ENCODE peak calls at places on chromosomes 7 and 10, in ten cellular contexts. A is NCI-H1694 treated with DMSO at 0.1 percent for 48 hours; F is hepatic stellate cell; U is RWPE1; E is fibroblast of lung; Q is H9; Y is B cell; K is COLO829; N is stimulated activated CD4-positive, alpha-beta T cell treated with anti-CD3 and anti-CD28 coated beads, TNF-alpha, amount 100 ng/mL, for 24 hours; D is T-cell. W is an unnamed sample.

GRCh38 chr10:132574783-132575319 is 37.3 kb downstream of the INPP5A start:
- DNase-seq in D (no peak), U (no peak), Y (peak; percentile 14), A (no peak), N (no peak), K (no peak), E (peak; percentile 66), F (peak; percentile 77), Q (peak; percentile 65), W (peak; percentile 76)

GRCh38 chr10:13891542-13892431 is 305.0 kb downstream of the PRPF18 start:
- DNase-seq in F (peak; percentile 27), A (no peak), U (peak; percentile 11), Y (peak; percentile 51), E (peak; percentile 28), D (no peak), K (no peak), Q (no peak), N (no peak), W (peak; percentile 75)

GRCh38 chr7:2821161-2821841 is 22.8 kb downstream of the GNA12 start:
- DNase-seq in F (peak; percentile 43), E (peak; percentile 91), A (no peak), U (peak; percentile 77), N (no peak), Y (peak; percentile 69), D (no peak), Q (peak; percentile 77), K (no peak), W (peak; percentile 76)

GRCh38 chr7:519429-519973 is at the start of gene PDGFA:
- DNase-seq in E (peak; percentile 68), D (no peak), F (peak; percentile 63), U (no peak), N (no peak), K (no peak), A (no peak), Q (no peak), Y (no peak), W (no peak)

GRCh38 chr10:80739328-80739727 is 201.6 kb downstream of the SH2D4B start:
- DNase-seq in F (no peak), Y (no peak), N (no peak), K (no peak), U (no peak), A (no peak), D (no peak), E (no peak), Q (no peak), W (no peak)

GRCh38 chr7:99143853-99144672 is at the start of gene SMURF1:
- DNase-seq in U (peak; percentile 65), D (peak; percentile 47), F (peak; percentile 62), N (peak; percentile 43), Q (peak; percentile 61), E (peak; percentile 64), A (peak; percentile 38), K (no peak), Y (peak; percentile 90), W (peak; percentile 80)

GRCh38 chr7:92831716-92832622 is 4.4 kb downstream of the CDK6 start:
- DNase-seq in Y (peak; percentile 6), E (peak; percentile 95), N (no peak), A (no peak), D (no peak), U (peak; percentile 28), Q (no peak), K (no peak), F (peak; percentile 64), W (no peak)

GRCh38 chr7:38932509-38933168 is 23.6 kb upstream of the VPS41 start:
- DNase-seq in F (peak; percentile 4), E (peak; percentile 18), U (peak; percentile 34), A (peak; percentile 39), Q (peak; percentile 72), K (peak; percentile 60), Y (peak; percentile 52), D (peak; percentile 9), N (no peak), W (peak; percentile 90)

GRCh38 chr10:123766012-123766411 is 99.9 kb downstream of the GPR26 start:
- DNase-seq in N (no peak), E (no peak), U (no peak), A (no peak), F (no peak), Q (no peak), Y (no peak), K (no peak), D (no peak), W (no peak)

GRCh38 chr10:43090664-43091063 is 13.8 kb downstream of the RET start:
- DNase-seq in U (no peak), Q (no peak), E (no peak), Y (no peak), A (no peak), K (no peak), D (no peak), F (no peak), N (no peak), W (no peak)

GRCh38 chr7:92645114-92645497 is 54.9 kb upstream of the FAM133B start:
- DNase-seq in K (no peak), A (no peak), Y (no peak), N (no peak), D (no peak), F (no peak), U (no peak), E (peak; percentile 43), Q (no peak), W (no peak)

GRCh38 chr7:23347682-23348180 is 48.6 kb downstream of the MALSU1 start:
- DNase-seq in E (peak; percentile 89), Y (no peak), U (peak; percentile 85), N (no peak), A (no peak), D (no peak), K (peak; percentile 95), Q (no peak), F (peak; percentile 49), W (no peak)

GRCh38 chr7:77320161-77320560 is 96.0 kb downstream of the GSAP start:
- DNase-seq in U (no peak), Q (no peak), Y (no peak), K (no peak), N (no peak), D (no peak), A (no peak), E (no peak), F (no peak), W (no peak)

GRCh38 chr7:133207687-133208086 is 45.2 kb upstream of the EXOC4 start:
- DNase-seq in K (no peak), Y (no peak), D (no peak), F (no peak), Q (no peak), U (no peak), N (no peak), E (no peak), A (no peak), W (no peak)

GRCh38 chr7:15007507-15007906 is 105.0 kb upstream of the DGKB start:
- DNase-seq in A (no peak), Q (peak; percentile 68), N (no peak), D (no peak), U (no peak), K (no peak), E (no peak), Y (no peak), F (no peak), W (peak; percentile 78)

GRCh38 chr10:15780353-15781135 is 60.8 kb upstream of the ITGA8 start:
- DNase-seq in Y (no peak), N (no peak), K (no peak), A (no peak), U (no peak), D (no peak), Q (no peak), E (peak; percentile 27), F (no peak), W (no peak)

GRCh38 chr10:7412482-7413251 is 1.8 kb upstream of the SFMBT2 start:
- DNase-seq in D (no peak), A (no peak), Y (peak; percentile 38), U (no peak), F (no peak), N (no peak), K (no peak), Q (peak; percentile 79), E (peak; percentile 10), W (peak; percentile 89)

GRCh38 chr10:22436526-22436892 is 91.2 kb downstream of the SPAG6 start:
- DNase-seq in E (no peak), U (no peak), N (no peak), A (no peak), Y (no peak), F (no peak), D (no peak), K (no peak), Q (no peak), W (no peak)

W was measured in endodermal cell.